ENCODE peak calls at places on chromosomes 16 and 17, in four cellular contexts. F is islet precursor cell, M is tibial nerve, D is NCI-H510A. V is an unnamed sample.

GRCh38 chr17:31274252-31274651 is 22.8 kb downstream of the OMG start:
- DNase-seq in F (no peak), M (no peak), D (no peak), V (peak; percentile 82)

GRCh38 chr17:4944554-4945175 is 3.7 kb downstream of the PFN1 start:
- DNase-seq in F (no peak), M (no peak), D (no peak), V (no peak)

GRCh38 chr16:31177136-31177535 is 2.8 kb upstream of the FUS start:
- DNase-seq in F (no peak), M (no peak), D (peak; percentile 45), V (no peak)

GRCh38 chr17:334974-335481 is 17.6 kb downstream of the RPH3AL start:
- DNase-seq in F (peak; percentile 51), M (no peak), D (no peak), V (no peak)

GRCh38 chr16:13767215-13767614 is 152.7 kb upstream of the ERCC4 start:
- DNase-seq in F (no peak), M (no peak), D (no peak), V (no peak)

GRCh38 chr16:87564524-87564778 is 37.9 kb upstream of the JPH3 start:
- DNase-seq in F (no peak), M (no peak), D (no peak), V (no peak)

GRCh38 chr17:38893612-38894011 is 23.8 kb downstream of the LASP1 start:
- DNase-seq in F (peak; percentile 75), M (no peak), D (no peak), V (no peak)

GRCh38 chr17:45160505-45161287 is 979 bp upstream of the HEXIM2 start:
- DNase-seq in F (peak; percentile 97), M (peak; percentile 42), D (peak; percentile 54), V (peak; percentile 82)

GRCh38 chr17:44919885-44920564 is 4.7 kb upstream of the GFAP start:
- DNase-seq in F (peak; percentile 95), M (peak; percentile 75), D (peak; percentile 51), V (peak; percentile 90)

GRCh38 chr16:68658258-68658973 is 13.3 kb downstream of the CDH3 start:
- DNase-seq in F (peak; percentile 91), M (no peak), D (no peak), V (peak; percentile 70)

GRCh38 chr17:17153709-17154108 is 52.4 kb downstream of the PLD6 start:
- DNase-seq in F (no peak), M (no peak), D (no peak), V (no peak)

GRCh38 chr17:74037320-74037719 is 166.2 kb upstream of the RPL38 start:
- DNase-seq in F (no peak), M (no peak), D (no peak), V (no peak)

GRCh38 chr16:733382-734207 is 6.7 kb downstream of the HAGHL start:
- DNase-seq in F (no peak), M (no peak), D (no peak), V (no peak)

GRCh38 chr17:64504769-64505319 is 1.2 kb downstream of the DDX5 start:
- DNase-seq in F (no peak), M (no peak), D (no peak), V (peak; percentile 65)

GRCh38 chr16:85991425-85991824 is 92.5 kb downstream of the IRF8 start:
- DNase-seq in F (peak; percentile 12), M (no peak), D (no peak), V (no peak)

GRCh38 chr16:30963925-30964511 is 6.5 kb downstream of the SETD1A start:
- DNase-seq in F (no peak), M (no peak), D (no peak), V (no peak)

GRCh38 chr17:8555062-8555461 is 75.5 kb downstream of the MYH10 start:
- DNase-seq in F (no peak), M (no peak), D (no peak), V (peak; percentile 41)

GRCh38 chr17:50588391-50589111 is 28.0 kb downstream of the CACNA1G start:
- DNase-seq in F (peak; percentile 76), M (no peak), D (no peak), V (no peak)

GRCh38 chr17:12545877-12546513 is 119.7 kb upstream of the MYOCD start:
- DNase-seq in F (peak; percentile 85), M (no peak), D (no peak), V (peak; percentile 83)

V was measured in adipocyte.